ENCODE peak calls at places on chromosome X, in eight cellular contexts. G, N, V, Y, I, S, T and L are unnamed samples.

GRCh38 chrX:51420610-51421009 is 75.8 kb downstream of the NUDT11 start:
- DNase-seq in G (no peak), I (peak; percentile 60), Y (no peak), V (peak; percentile 1), S (no peak), N (no peak), T (no peak), L (peak; percentile 60)

GRCh38 chrX:45889471-45889870 is 655.8 kb downstream of the ZNF674 start:
- DNase-seq in G (no peak), V (no peak), N (no peak), Y (no peak), S (no peak), I (no peak), T (no peak), L (no peak)

GRCh38 chrX:20499763-20500162 is 233.1 kb upstream of the RPS6KA3 start:
- DNase-seq in I (no peak), N (no peak), G (no peak), V (no peak), T (no peak), Y (no peak), S (no peak), L (no peak)

GRCh38 chrX:52576946-52577345 is 60.1 kb upstream of the XAGE1B start:
- DNase-seq in G (no peak), T (no peak), Y (no peak), S (no peak), I (no peak), N (no peak), V (no peak), L (no peak)

GRCh38 chrX:45070116-45071007 is 130.3 kb downstream of the DIPK2B start:
- DNase-seq in I (peak; percentile 27), V (peak; percentile 1), N (no peak), S (no peak), G (peak; percentile 73), T (no peak), Y (no peak), L (peak; percentile 75)

GRCh38 chrX:123590842-123591491 is 141.9 kb downstream of the THOC2 start:
- DNase-seq in N (no peak), S (no peak), G (no peak), I (no peak), V (no peak), T (no peak), Y (no peak), L (peak; percentile 62)

GRCh38 chrX:152810403-152810802 is 20.2 kb downstream of the CETN2 start:
- DNase-seq in T (no peak), V (no peak), S (no peak), G (no peak), N (no peak), I (peak; percentile 42), Y (no peak), L (no peak)

GRCh38 chrX:111284615-111285294 is 14.5 kb upstream of the CAPN6 start:
- DNase-seq in T (no peak), N (no peak), G (no peak), Y (no peak), V (no peak), S (no peak), I (no peak), L (no peak)

GRCh38 chrX:11787564-11787963 is 29.5 kb downstream of the MSL3 start:
- DNase-seq in G (peak; percentile 80), N (peak; percentile 62), V (peak; percentile 1), Y (peak; percentile 64), S (peak; percentile 69), T (peak; percentile 66), I (peak; percentile 86), L (peak; percentile 75)

GRCh38 chrX:149881081-149881711 is at the start of gene MAGEA8:
- DNase-seq in S (no peak), G (no peak), I (peak; percentile 8), N (no peak), T (no peak), Y (no peak), V (no peak), L (no peak)

GRCh38 chrX:15916704-15917084 is 62.1 kb upstream of the AP1S2 start:
- DNase-seq in I (no peak), V (no peak), G (no peak), T (no peak), S (no peak), Y (no peak), N (no peak), L (no peak)

GRCh38 chrX:107677501-107677901 is 49.2 kb downstream of the PRPS1 start:
- DNase-seq in G (no peak), N (no peak), V (no peak), T (no peak), S (no peak), Y (no peak), I (peak; percentile 42), L (peak; percentile 52)

GRCh38 chrX:45824471-45824870 is 623.8 kb upstream of the DIPK2B start:
- DNase-seq in N (no peak), S (no peak), T (peak; percentile 61), I (peak; percentile 30), G (peak; percentile 49), Y (peak; percentile 28), V (peak; percentile 81), L (peak; percentile 92)

GRCh38 chrX:57817302-57817701 is 93.0 kb downstream of the ZXDA start:
- DNase-seq in V (no peak), I (no peak), S (no peak), G (no peak), Y (no peak), N (no peak), T (no peak), L (peak; percentile 8)

GRCh38 chrX:86724277-86724676 is 576.0 kb downstream of the DACH2 start:
- DNase-seq in T (no peak), Y (no peak), S (no peak), V (no peak), I (no peak), N (no peak), G (no peak), L (no peak)

GRCh38 chrX:130607431-130607830 is 205.6 kb downstream of the RBMX2 start:
- DNase-seq in G (no peak), I (no peak), T (no peak), S (no peak), V (no peak), N (no peak), Y (no peak), L (no peak)

GRCh38 chrX:38672646-38673045 is 111.3 kb downstream of the TSPAN7 start:
- DNase-seq in Y (no peak), V (no peak), S (no peak), T (no peak), I (no peak), G (no peak), N (no peak), L (no peak)

GRCh38 chrX:119728487-119728886 is 29.9 kb upstream of the SOWAHD start:
- DNase-seq in I (peak; percentile 20), T (no peak), G (no peak), N (no peak), Y (no peak), S (no peak), V (no peak), L (no peak)
- TF ChIP-seq CTCF in I (peak; percentile 26), T (no peak), G (no peak), N (no peak), Y (no peak), S (no peak), V (peak; percentile 27), L (peak; percentile 24)

GRCh38 chrX:65588795-65589194 is 54.2 kb upstream of the LAS1L start:
- DNase-seq in I (no peak), V (no peak), T (no peak), Y (no peak), N (no peak), S (no peak), G (no peak), L (no peak)

GRCh38 chrX:65589304-65589703 is 54.7 kb upstream of the LAS1L start:
- DNase-seq in G (no peak), S (no peak), N (no peak), I (no peak), V (no peak), T (no peak), Y (no peak), L (no peak)

GRCh38 chrX:65586491-65586890 is 51.9 kb upstream of the LAS1L start:
- DNase-seq in G (no peak), Y (no peak), S (no peak), I (no peak), N (no peak), V (no peak), T (no peak), L (no peak)

GRCh38 chrX:65591206-65591605 is 56.6 kb upstream of the LAS1L start:
- DNase-seq in I (no peak), N (no peak), S (no peak), Y (no peak), G (no peak), T (no peak), V (no peak), L (no peak)

DNA sequence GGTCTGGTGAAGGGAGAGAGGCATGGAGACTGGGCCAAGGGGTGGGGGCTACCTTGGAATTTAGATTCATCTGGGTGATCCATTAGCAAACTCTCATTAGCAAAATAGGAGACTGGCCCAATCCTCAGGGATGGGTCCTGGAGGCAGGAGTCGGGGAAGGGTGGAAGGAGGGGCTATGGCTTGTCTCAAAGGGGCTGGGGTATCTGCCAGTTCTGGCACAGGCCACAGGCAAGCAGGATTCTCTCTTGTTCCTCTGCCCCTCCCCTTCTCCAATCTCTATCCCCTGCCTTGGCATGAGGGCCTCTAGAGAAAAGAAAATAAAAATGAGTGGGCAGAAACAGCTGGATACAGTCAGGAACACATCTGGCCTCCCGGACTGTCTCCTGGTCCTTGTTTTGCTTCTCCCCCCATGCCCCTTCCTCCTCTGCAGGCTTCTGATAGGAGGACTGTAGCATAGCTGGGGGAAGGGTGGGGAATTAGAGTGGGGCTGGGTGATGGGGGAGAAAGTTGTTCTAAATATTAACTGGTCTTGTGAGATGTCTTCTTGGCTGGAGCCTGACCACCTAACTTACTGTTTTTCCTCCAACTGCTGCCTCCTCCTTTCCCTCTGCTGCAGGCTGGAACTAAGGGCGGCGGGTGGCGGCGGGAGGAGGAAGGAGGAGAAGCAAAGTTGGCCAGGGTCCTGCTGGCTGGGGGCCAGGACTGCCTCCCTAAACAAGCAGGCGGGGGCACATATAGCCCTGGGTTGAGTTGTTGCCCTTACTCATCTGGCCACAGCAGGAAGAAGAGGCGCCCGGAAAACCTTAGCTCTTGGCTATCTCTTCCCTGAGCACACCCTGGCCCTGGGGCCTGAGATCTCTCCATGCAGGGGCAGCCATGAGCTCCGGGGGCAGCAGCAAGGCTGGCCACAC is 53.3 kb upstream of the LAS1L start:
- DNase-seq in T (peak; percentile 83), G (peak; percentile 74), V (peak; percentile 16), N (peak; percentile 84), Y (peak; percentile 75), S (peak; percentile 80), I (no peak), L (peak; percentile 58)
- H3K4me3 ChIP-seq in T (peak overlapping the region; percentile 20), G (no peak overlapping the region), V (peak overlapping the region; percentile 44), N (no peak overlapping the region), Y (no peak overlapping the region), S (peak overlapping the region; percentile 35), I (no peak overlapping the region), L (no peak overlapping the region)

GRCh38 chrX:40169193-40170086 is 71.7 kb upstream of the BCOR start:
- DNase-seq in S (peak; percentile 73), N (no peak), G (peak; percentile 93), I (peak; percentile 82), T (peak; percentile 55), V (peak; percentile 37), Y (peak; percentile 48), L (peak; percentile 92)
- TF ChIP-seq CTCF in S (peak; percentile 29), N (peak; percentile 56), G (peak; percentile 51), I (peak; percentile 68), T (peak; percentile 25), V (peak; percentile 66), Y (no peak), L (peak; percentile 70)

DNA sequence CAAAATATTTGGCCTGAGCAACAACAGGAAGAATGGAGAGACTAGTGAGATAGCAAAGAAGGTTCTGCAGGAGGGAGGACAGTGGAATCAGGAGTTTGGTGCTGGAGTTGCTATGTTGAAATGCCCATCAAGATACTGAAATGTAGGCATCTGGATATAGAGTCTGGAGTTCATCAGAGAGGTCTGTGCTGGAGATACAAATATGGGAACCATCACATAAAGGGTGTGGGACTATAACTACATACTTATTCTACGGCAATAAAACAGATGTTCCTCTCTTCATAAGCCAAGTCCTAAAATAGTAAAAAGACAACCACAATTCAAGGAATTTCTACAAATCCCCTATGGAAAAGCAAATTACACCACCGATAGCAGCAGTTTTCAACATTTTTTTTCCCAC is 1.7 kb downstream of the MED14 start:
- DNase-seq in G (no peak), S (no peak), N (no peak), V (no peak), T (no peak), Y (no peak), I (no peak), L (no peak)
- H3K4me3 ChIP-seq in G (peak overlapping the region; percentile 63), S (peak overlapping the region; percentile 60), N (no peak overlapping the region), V (peak overlapping the region; percentile 71), T (no peak overlapping the region), Y (peak overlapping the region; percentile 91), I (peak overlapping the region; percentile 67), L (peak overlapping the region; percentile 73)